ENCODE peak calls at places on chromosomes 4 and X, in seven cellular contexts. Z is WERI-Rb-1; M is T-helper 9 cell; Q is NCI-H446 treated with DMSO at 0.1 percent for 48 hours; H is activated naive CD4-positive, alpha-beta T cell treated with anti-CD3 and anti-CD28 coated beads for 36 hours; W is Calu3; N is right cardiac atrium. U is an unnamed sample.

GRCh38 chr4:145954924-145955339 is 16.3 kb upstream of the ZNF827 start:
- DNase-seq in Z (no peak), M (no peak), Q (no peak), H (no peak), W (peak), N (no peak), U (no peak)

GRCh38 chr4:173014113-173014558 is 154.5 kb upstream of the GALNT7 start:
- DNase-seq in Z (peak), M (no peak), Q (no peak), H (no peak), W (peak), N (peak), U (no peak)

GRCh38 chr4:169774466-169775445 is 17.0 kb upstream of the HPF1 start:
- DNase-seq in Z (no peak), M (peak), Q (no peak), H (peak), W (no peak), N (peak), U (peak)

GRCh38 chrX:72382199-72382590 is 76.5 kb upstream of the CITED1 start:
- DNase-seq in Z (no peak), M (no peak), Q (no peak), H (no peak), W (peak), N (no peak), U (no peak)

GRCh38 chr4:108010167-108010566 is 20.5 kb downstream of the HADH start:
- DNase-seq in Z (no peak), M (no peak), Q (no peak), H (no peak), W (no peak), N (no peak), U (no peak)

GRCh38 chr4:71389149-71389840 is 50.5 kb downstream of the SLC4A4 start:
- DNase-seq in Z (no peak), M (no peak), Q (peak), H (no peak), W (no peak), N (peak), U (no peak)

GRCh38 chr4:128513664-128514484 is 226.3 kb upstream of the PGRMC2 start:
- DNase-seq in Z (no peak), M (no peak), Q (no peak), H (no peak), W (no peak), N (no peak), U (no peak)

GRCh38 chr4:17447056-17447455 is 64.8 kb downstream of the QDPR start:
- DNase-seq in Z (no peak), M (no peak), Q (no peak), H (no peak), W (no peak), N (no peak), U (no peak)

GRCh38 chr4:83392562-83392961 is 57.9 kb upstream of the HPSE start:
- DNase-seq in Z (no peak), M (no peak), Q (no peak), H (no peak), W (no peak), N (no peak), U (no peak)

GRCh38 chr4:2141762-2142520 is 82.8 kb downstream of the NAT8L start:
- DNase-seq in Z (no peak), M (no peak), Q (no peak), H (peak), W (no peak), N (no peak), U (no peak)

GRCh38 chrX:147912093-147912801 is 528 bp downstream of the FMR1 start:
- DNase-seq in Z (peak), M (peak), Q (no peak), H (peak), W (peak), N (peak), U (peak)

GRCh38 chr4:24042094-24042493 is 152.2 kb upstream of the PPARGC1A start:
- DNase-seq in Z (no peak), M (no peak), Q (no peak), H (no peak), W (no peak), N (no peak), U (no peak)

GRCh38 chr4:147975902-147976301 is 244.0 kb downstream of the ARHGAP10 start:
- DNase-seq in Z (no peak), M (no peak), Q (no peak), H (no peak), W (no peak), N (no peak), U (no peak)

GRCh38 chrX:9231491-9231890 is 197.6 kb upstream of the FAM9B start:
- DNase-seq in Z (no peak), M (no peak), Q (no peak), H (no peak), W (no peak), N (no peak), U (no peak)

GRCh38 chr4:112897548-112897947 is 151.9 kb upstream of the ANK2 start:
- DNase-seq in Z (peak), M (no peak), Q (peak), H (no peak), W (no peak), N (no peak), U (no peak)

GRCh38 chr4:1384675-1385372 is 21.4 kb downstream of the NKX1-1 start:
- DNase-seq in Z (no peak), M (no peak), Q (no peak), H (no peak), W (no peak), N (peak), U (no peak)

GRCh38 chrX:77953708-77954107 is 15.7 kb downstream of the PGAM4 start:
- DNase-seq in Z (no peak), M (no peak), Q (no peak), H (no peak), W (no peak), N (no peak), U (no peak)

GRCh38 chrX:40105016-40105790 is 7.4 kb upstream of the BCOR start:
- DNase-seq in Z (no peak), M (no peak), Q (no peak), H (no peak), W (peak), N (peak), U (no peak)

GRCh38 chr4:143281507-143282169 is 55.0 kb upstream of the GAB1 start:
- DNase-seq in Z (no peak), M (no peak), Q (no peak), H (no peak), W (no peak), N (no peak), U (no peak)

GRCh38 chrX:119990409-119990994 is 47.0 kb upstream of the NKAP start:
- DNase-seq in Z (peak), M (no peak), Q (no peak), H (no peak), W (no peak), N (no peak), U (no peak)

GRCh38 chr4:128979934-128980333 is 113.4 kb downstream of the SCLT1 start:
- DNase-seq in Z (no peak), M (no peak), Q (peak), H (no peak), W (no peak), N (no peak), U (no peak)

GRCh38 chrX:70970482-70970999 is 39.6 kb upstream of the SLC7A3 start:
- DNase-seq in Z (no peak), M (no peak), Q (no peak), H (no peak), W (no peak), N (no peak), U (no peak)

GRCh38 chr4:25448379-25449109 is 71.5 kb downstream of the ANAPC4 start:
- DNase-seq in Z (no peak), M (no peak), Q (no peak), H (no peak), W (no peak), N (no peak), U (no peak)

GRCh38 chr4:13208558-13209193 is 275.5 kb downstream of the RAB28 start:
- DNase-seq in Z (no peak), M (no peak), Q (no peak), H (no peak), W (no peak), N (no peak), U (no peak)

GRCh38 chr4:148058160-148058859 is 326.4 kb downstream of the ARHGAP10 start:
- DNase-seq in Z (no peak), M (no peak), Q (no peak), H (no peak), W (no peak), N (no peak), U (no peak)

GRCh38 chr4:114729339-114729738 is 130.7 kb downstream of the UGT8 start:
- DNase-seq in Z (no peak), M (no peak), Q (peak), H (no peak), W (no peak), N (no peak), U (no peak)